ENCODE peak calls at places on chromosomes 5 and 9, in four cellular contexts. S is heart left ventricle, J is ovary, W is HCT116. N is an unnamed sample.

GRCh38 chr5:77168884-77169254 is 41.6 kb upstream of the PDE8B start:
- DNase-seq in J (no peak), W (no peak), S (peak; percentile 48), N (no peak)

GRCh38 chr5:5523066-5523505 is 100.6 kb downstream of the ICE1 start:
- DNase-seq in W (peak; percentile 6), J (no peak), S (no peak), N (no peak)

GRCh38 chr5:53871050-53871449 is 310.6 kb downstream of the NDUFS4 start:
- DNase-seq in S (no peak), J (no peak), W (peak; percentile 3), N (no peak)

GRCh38 chr5:79062431-79062830 is 7.0 kb downstream of the DMGDH start:
- DNase-seq in S (no peak), J (no peak), W (no peak), N (no peak)

GRCh38 chr5:78295035-78295961 is 800 bp upstream of the AP3B1 start:
- DNase-seq in S (peak; percentile 33), J (peak; percentile 38), W (peak; percentile 41), N (peak; percentile 39)

GRCh38 chr9:10251490-10251889 is 361.3 kb downstream of the PTPRD start:
- DNase-seq in S (no peak), J (no peak), W (no peak), N (no peak)

GRCh38 chr9:98656536-98656935 is 52.2 kb downstream of the GABBR2 start:
- DNase-seq in W (no peak), S (no peak), J (no peak), N (no peak)

GRCh38 chr5:4050203-4050602 is 454.6 kb downstream of the IRX1 start:
- DNase-seq in S (no peak), J (no peak), W (no peak), N (no peak)

GRCh38 chr5:126015244-126016054 is 407.8 kb upstream of the GRAMD2B start:
- DNase-seq in W (no peak), S (no peak), J (no peak), N (no peak)

GRCh38 chr9:117413346-117414219 is 1.3 kb downstream of the ASTN2 start:
- DNase-seq in S (no peak), W (no peak), J (no peak), N (peak; percentile 32)

GRCh38 chr9:9142001-9142400 is 1342.4 kb upstream of the DMAC1 start:
- DNase-seq in W (no peak), J (no peak), S (no peak), N (no peak)

GRCh38 chr9:112446518-112446917 is 40.1 kb upstream of the KIAA1958 start:
- DNase-seq in W (no peak), J (no peak), S (no peak), N (no peak)

GRCh38 chr5:111737716-111738115 is 19.3 kb downstream of the NREP start:
- DNase-seq in S (no peak), W (no peak), J (no peak), N (no peak)

GRCh38 chr5:7754997-7755596 is 95.8 kb downstream of the CFAP90 start:
- DNase-seq in S (no peak), J (peak; percentile 62), W (peak; percentile 41), N (peak; percentile 85)

GRCh38 chr5:102823441-102823874 is 68.4 kb downstream of the PAM start:
- DNase-seq in S (no peak), W (peak; percentile 13), J (no peak), N (no peak)

GRCh38 chr9:11016081-11016480 is 403.3 kb upstream of the PTPRD start:
- DNase-seq in S (no peak), W (no peak), J (no peak), N (no peak)

GRCh38 chr5:30808996-30809395 is 384.5 kb upstream of the CDH6 start:
- DNase-seq in W (no peak), J (no peak), S (no peak), N (no peak)

GRCh38 chr9:134592018-134592818 is 49.4 kb upstream of the COL5A1 start:
- DNase-seq in J (no peak), S (peak; percentile 68), W (no peak), N (no peak)

GRCh38 chr5:153523196-153523595 is 32.7 kb downstream of the GRIA1 start:
- DNase-seq in J (no peak), S (no peak), W (no peak), N (no peak)

GRCh38 chr5:56429110-56429561 is 196.0 kb upstream of the ANKRD55 start:
- DNase-seq in S (peak; percentile 77), J (no peak), W (no peak), N (no peak)

GRCh38 chr5:93246093-93246855 is 334.7 kb downstream of the NR2F1-AS1 start:
- DNase-seq in W (no peak), J (peak; percentile 43), S (peak; percentile 14), N (peak; percentile 30)

GRCh38 chr9:109497193-109498165 is 628 bp downstream of the PTPN3 start:
- DNase-seq in W (no peak), J (no peak), S (no peak), N (peak; percentile 25)

GRCh38 chr5:115419794-115420585 is 123.5 kb upstream of the CCDC112 start:
- DNase-seq in S (no peak), W (peak; percentile 67), J (no peak), N (no peak)

GRCh38 chr5:180640765-180641565 is 8.4 kb downstream of the FLT4 start:
- DNase-seq in S (no peak), W (no peak), J (peak; percentile 7), N (no peak)

GRCh38 chr9:105883847-105884246 is 189.5 kb downstream of the TMEM38B start:
- DNase-seq in S (no peak), J (no peak), W (no peak), N (no peak)

GRCh38 chr9:8917978-8918739 is 1118.6 kb upstream of the DMAC1 start:
- DNase-seq in S (no peak), W (no peak), J (no peak), N (no peak)

GRCh38 chr9:97364769-97365490 is 47.0 kb upstream of the TDRD7 start:
- DNase-seq in W (no peak), J (no peak), S (no peak), N (no peak)

GRCh38 chr9:134652291-134653225 is 11.0 kb downstream of the COL5A1 start:
- DNase-seq in S (peak; percentile 23), W (no peak), J (no peak), N (no peak)

GRCh38 chr9:99244300-99245260 is 22.5 kb downstream of the SEC61B start:
- DNase-seq in J (no peak), S (no peak), W (no peak), N (no peak)

GRCh38 chr5:180287404-180287803 is 4.5 kb downstream of the MAPK9 start:
- DNase-seq in J (no peak), S (no peak), W (no peak), N (no peak)

GRCh38 chr9:135925496-135926133 is 18.3 kb upstream of the CAMSAP1 start:
- DNase-seq in S (no peak), J (no peak), W (no peak), N (no peak)

DNA sequence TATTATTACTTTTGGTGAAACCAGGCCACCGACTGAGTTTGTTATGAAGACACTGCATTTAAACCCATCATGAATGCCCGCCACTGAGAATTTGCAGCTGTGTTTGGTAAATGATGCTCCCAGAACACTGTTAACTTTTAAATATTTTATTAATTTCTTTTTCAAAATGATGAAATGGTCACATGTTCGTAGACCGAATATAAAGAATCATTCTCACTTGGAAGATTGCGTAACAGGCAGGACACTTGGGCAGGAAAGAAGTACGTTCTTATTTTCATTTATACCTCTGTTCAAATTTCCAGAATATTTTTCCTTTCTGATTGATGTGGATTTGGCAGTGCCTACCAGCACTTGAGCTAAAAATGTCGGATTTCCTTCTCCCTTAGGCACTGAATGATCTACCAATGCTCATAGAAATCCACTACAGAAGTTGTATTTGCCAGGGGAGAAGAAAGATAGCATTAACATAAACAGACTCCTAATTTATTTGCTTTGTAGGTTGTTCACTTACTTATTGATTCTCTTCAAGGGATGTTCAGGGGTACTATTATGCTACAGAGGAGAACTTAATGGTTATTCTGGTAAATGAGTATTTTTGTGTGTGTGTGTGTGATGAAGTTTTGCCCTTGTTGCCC is 13.8 kb downstream of the CYFIP2 start:
- DNase-seq in W (no peak), J (no peak), S (no peak), N (no peak)
- H3K27ac ChIP-seq in W (no peak overlapping the region), J (no peak overlapping the region), S (no peak overlapping the region), N (no peak overlapping the region)

GRCh38 chr9:114294664-114295063 is 28.2 kb upstream of the ORM1 start:
- DNase-seq in J (no peak), S (no peak), W (no peak), N (no peak)
- H3K36me3 ChIP-seq in J (no peaks in the 10 kb centered on the region), S (no peaks in the 10 kb centered on the region), W (no peaks in the 10 kb centered on the region), N (no peaks in the 10 kb centered on the region)

DNA sequence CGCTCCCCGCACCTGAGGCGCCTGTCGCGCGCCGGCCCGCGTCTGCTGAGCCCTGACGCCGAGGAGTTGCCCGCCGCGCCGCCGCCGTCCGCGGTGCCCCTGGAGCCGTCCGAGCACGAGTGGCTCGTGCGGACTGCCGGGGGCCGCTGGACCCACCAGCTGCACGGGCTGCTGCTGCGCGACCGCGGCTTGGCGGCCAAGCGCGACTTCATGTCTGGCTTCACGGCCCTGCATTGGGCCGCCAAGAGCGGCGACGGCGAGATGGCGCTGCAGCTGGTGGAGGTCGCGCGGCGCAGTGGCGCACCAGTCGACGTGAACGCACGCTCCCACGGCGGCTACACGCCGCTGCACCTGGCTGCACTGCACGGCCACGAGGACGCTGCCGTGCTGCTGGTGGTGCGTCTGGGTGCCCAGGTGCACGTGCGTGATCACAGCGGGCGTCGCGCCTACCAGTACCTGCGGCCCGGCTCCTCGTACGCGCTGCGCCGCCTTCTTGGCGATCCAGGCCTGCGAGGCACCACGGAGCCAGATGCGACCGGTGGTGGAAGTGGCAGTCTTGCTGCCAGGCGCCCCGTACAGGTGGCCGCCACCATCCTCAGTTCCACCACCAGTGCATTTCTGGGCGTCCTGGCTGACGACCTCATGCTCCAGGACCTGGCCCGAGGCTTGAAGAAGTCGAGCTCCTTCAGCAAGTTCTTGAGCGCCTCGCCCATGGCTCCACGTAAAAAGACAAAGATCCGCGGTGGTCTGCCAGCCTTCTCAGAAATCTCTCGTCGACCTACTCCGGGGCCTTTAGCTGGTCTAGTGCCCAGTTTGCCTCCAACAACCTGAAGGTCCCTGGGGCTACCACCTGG is 1.6 kb downstream of the SOWAHA start:
- DNase-seq in J (no peak), W (no peak), S (no peak), N (peak; percentile 24)
- H3K4me3 ChIP-seq in J (no peak overlapping the region), W (no peak overlapping the region), S (peak overlapping the region; percentile 38), N (peak overlapping the region; percentile 48)

DNA sequence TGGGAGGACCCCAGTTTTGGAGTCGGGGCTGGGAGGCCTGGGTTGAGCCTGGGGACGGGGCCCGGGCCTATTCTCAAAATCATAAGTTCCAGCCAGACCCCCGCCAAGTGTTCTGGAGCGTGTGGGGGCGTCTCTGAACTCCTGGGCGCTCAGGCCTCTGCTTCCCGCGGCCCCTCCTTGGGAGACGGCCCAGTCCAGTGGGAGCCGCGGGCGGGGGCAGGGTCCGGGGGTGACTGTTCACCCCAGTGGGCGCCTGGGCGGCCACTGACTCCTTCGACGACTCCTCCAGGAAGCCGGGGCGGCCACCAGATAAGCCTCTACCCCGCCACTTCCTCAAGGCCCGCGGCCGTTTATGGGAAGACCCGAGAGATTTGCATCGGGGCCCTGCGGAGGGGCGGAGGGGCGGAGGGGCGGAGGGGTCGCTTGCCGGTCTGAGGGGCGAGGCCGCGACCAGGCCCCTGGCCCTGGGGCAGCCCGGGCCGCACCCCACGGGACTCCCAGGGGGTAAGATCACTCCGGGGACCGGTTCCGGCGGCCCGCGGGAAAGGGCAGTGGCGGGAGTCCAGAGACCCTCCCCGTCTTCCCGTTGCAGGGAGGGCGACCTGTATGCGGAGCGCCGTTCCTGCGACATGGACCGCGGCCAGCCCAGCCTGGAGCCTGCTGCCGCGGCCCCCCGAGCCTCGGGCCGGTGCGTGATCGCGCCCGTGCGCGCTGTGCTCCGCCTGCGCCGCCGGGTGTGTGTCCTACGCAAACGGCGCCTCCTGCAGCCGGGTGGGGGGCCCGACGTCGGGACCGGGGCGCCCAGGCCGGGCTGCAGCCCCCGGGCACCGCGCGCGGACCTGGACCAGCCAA is 761 bp downstream of the TOR4A start:
- DNase-seq in S (peak; percentile 45), W (no peak), J (no peak), N (no peak)
- H3K27ac ChIP-seq in S (peak overlapping the region; percentile 98), W (peak overlapping the region; percentile 96), J (peak overlapping the region; percentile 74), N (peak overlapping the region; percentile 89)

N was measured in testis.